ENCODE peak calls at places on chromosomes 13 and 19, in seven cellular contexts. W, F, Q, C, B, G and X are unnamed samples. For H3K4me1, the result is how much of the 10 kb centered on the place peaks cover.

GRCh38 chr13:24110011-24110410 is 50.5 kb upstream of the SPATA13 start:
- DNase-seq in Q (no peak), G (no peak), F (no peak), W (no peak), B (no peak), C (no peak), X (no peak)

GRCh38 chr13:111488466-111489132 is 168.2 kb downstream of the TEX29 start:
- DNase-seq in F (no peak), B (no peak), Q (no peak), G (peak), W (no peak), C (no peak), X (no peak)

GRCh38 chr19:36488816-36489138 is 584 bp downstream of the ZNF566 start:
- DNase-seq in Q (peak), B (no peak), F (no peak), C (no peak), W (no peak), G (no peak), X (no peak)

GRCh38 chr13:44662515-44662914 is 86.4 kb upstream of the TSC22D1 start:
- DNase-seq in C (no peak), B (no peak), W (no peak), F (no peak), G (no peak), Q (no peak), X (no peak)

GRCh38 chr13:22936228-22936627 is 244.6 kb upstream of the SGCG start:
- DNase-seq in F (no peak), G (no peak), W (no peak), B (no peak), Q (no peak), C (no peak), X (no peak)

GRCh38 chr13:51874651-51875050 is 12.9 kb downstream of the CCDC70 start:
- DNase-seq in Q (no peak), B (no peak), G (no peak), F (no peak), C (peak), W (no peak), X (no peak)

GRCh38 chr13:44046428-44046827 is 166.7 kb downstream of the LACC1 start:
- DNase-seq in C (no peak), G (no peak), W (no peak), Q (no peak), F (no peak), B (no peak), X (no peak)

GRCh38 chr19:10402441-10403038 is 802 bp downstream of the CDC37 start:
- DNase-seq in B (no peak), C (no peak), G (no peak), Q (peak), F (peak), W (no peak), X (no peak)

GRCh38 chr19:30512748-30513389 is 140.7 kb downstream of the ZNF536 start:
- DNase-seq in B (no peak), W (no peak), G (no peak), C (no peak), F (no peak), Q (no peak), X (no peak)

GRCh38 chr19:18294467-18294864 is 13.0 kb upstream of the JUND start:
- DNase-seq in G (no peak), B (peak), F (no peak), Q (no peak), W (no peak), C (no peak), X (no peak)

GRCh38 chr19:39599116-39599515 is 3.2 kb upstream of the LGALS13 start:
- DNase-seq in Q (no peak), B (no peak), G (no peak), C (no peak), F (no peak), W (no peak), X (no peak)

GRCh38 chr13:78060966-78061365 is 142.3 kb upstream of the EDNRB start:
- DNase-seq in B (no peak), C (no peak), F (no peak), G (no peak), W (no peak), Q (no peak), X (no peak)

GRCh38 chr19:49741210-49741844 is 21.8 kb downstream of the TSKS start:
- DNase-seq in C (no peak), G (no peak), W (no peak), F (no peak), Q (no peak), B (no peak), X (no peak)

GRCh38 chr13:108902557-108903155 is 273.2 kb downstream of the MYO16 start:
- DNase-seq in F (no peak), W (no peak), G (no peak), B (no peak), C (no peak), Q (no peak), X (no peak)

GRCh38 chr13:97226788-97227627 is 4.9 kb downstream of the MBNL2 start:
- DNase-seq in B (no peak), C (no peak), Q (no peak), W (no peak), F (peak), G (no peak), X (no peak)

GRCh38 chr19:41906271-41906670 is 22.0 kb downstream of the ERFL start:
- DNase-seq in C (no peak), B (no peak), F (no peak), G (no peak), W (no peak), Q (no peak), X (no peak)

GRCh38 chr19:7857727-7858701 is 16.2 kb downstream of the PRR36 start:
- DNase-seq in C (no peak), Q (no peak), B (no peak), W (no peak), F (peak), G (peak), X (no peak)

GRCh38 chr13:113846639-113847318 is 17.1 kb downstream of the GAS6 start:
- DNase-seq in B (peak), C (no peak), F (no peak), G (peak), Q (no peak), W (no peak), X (peak)

GRCh38 chr19:19538077-19538764 is at the start of gene CILP2:
- DNase-seq in F (no peak), G (peak), W (no peak), C (no peak), B (no peak), Q (no peak), X (peak)

GRCh38 chr13:42814868-42815267 is 33.5 kb downstream of the FAM216B start:
- DNase-seq in F (no peak), G (no peak), C (no peak), Q (no peak), W (no peak), B (no peak), X (no peak)

GRCh38 chr13:44435142-44435982 is 61.7 kb downstream of the SERP2 start:
- DNase-seq in W (peak), G (peak), C (peak), B (peak), Q (peak), F (peak), X (peak)

GRCh38 chr13:27349458-27349857 is 75.0 kb upstream of the GTF3A start:
- DNase-seq in F (no peak), B (no peak), Q (no peak), C (no peak), W (no peak), G (no peak), X (no peak)

GRCh38 chr13:44243198-44243852 is 130.3 kb upstream of the SERP2 start:
- DNase-seq in B (no peak), W (no peak), Q (peak), C (no peak), F (peak), G (no peak), X (no peak)

GRCh38 chr13:77779461-77780272 is 82.2 kb downstream of the SLAIN1 start:
- DNase-seq in F (peak), B (no peak), G (no peak), W (peak), C (no peak), Q (peak), X (no peak)

GRCh38 chr19:46946611-46947238 is 72.9 kb upstream of the NPAS1 start:
- DNase-seq in G (no peak), B (no peak), W (no peak), F (no peak), Q (no peak), C (no peak), X (no peak)

GRCh38 chr13:27006519-27007161 is 165.0 kb downstream of the USP12 start:
- DNase-seq in G (peak), F (no peak), B (peak), Q (no peak), C (no peak), W (no peak), X (peak)

GRCh38 chr13:39232401-39232980 is 194.2 kb downstream of the NHLRC3 start:
- DNase-seq in C (no peak), F (no peak), W (no peak), G (no peak), B (no peak), Q (no peak), X (no peak)

GRCh38 chr13:66402071-66402470 is 828.1 kb downstream of the PCDH9 start:
- DNase-seq in W (no peak), G (no peak), C (no peak), Q (no peak), F (no peak), B (no peak), X (no peak)

GRCh38 chr13:43874512-43875092 is 4.9 kb downstream of the CCDC122 start:
- DNase-seq in G (no peak), Q (no peak), W (no peak), F (no peak), C (no peak), B (no peak), X (no peak)

GRCh38 chr13:26529441-26529840 is 28.0 kb upstream of the WASF3 start:
- DNase-seq in B (no peak), Q (peak), C (no peak), G (no peak), W (peak), F (peak), X (no peak)

GRCh38 chr13:31350560-31350959 is 150.8 kb downstream of the B3GLCT start:
- DNase-seq in F (no peak), G (no peak), B (no peak), C (peak), Q (no peak), W (no peak), X (no peak)

GRCh38 chr13:27005976-27006518 is 165.6 kb downstream of the USP12 start:
- DNase-seq in G (no peak), C (no peak), Q (no peak), B (peak), F (no peak), W (no peak), X (no peak)

GRCh38 chr19:33777351-33777750 is 19.3 kb upstream of the KCTD15 start:
- DNase-seq in F (no peak), B (peak), Q (no peak), G (no peak), W (no peak), C (no peak), X (no peak)

GRCh38 chr13:64073203-64073602 is 2657.6 kb upstream of the PCDH20 start:
- DNase-seq in B (no peak), C (no peak), G (no peak), Q (no peak), W (no peak), F (no peak), X (no peak)

GRCh38 chr19:55283548-55284393 is at the start of gene BRSK1:
- DNase-seq in B (no peak), Q (peak), C (no peak), F (peak), G (no peak), W (no peak), X (no peak)

GRCh38 chr13:29369060-29369743 is 226.3 kb downstream of the SLC7A1 start:
- DNase-seq in Q (no peak), B (no peak), F (no peak), W (no peak), G (no peak), C (no peak), X (no peak)

GRCh38 chr13:33441015-33441414 is 155.5 kb upstream of the STARD13 start:
- DNase-seq in F (no peak), G (no peak), Q (no peak), B (no peak), W (peak), C (no peak), X (no peak)

GRCh38 chr13:113980489-113981064 is 6.7 kb upstream of the C13orf46 start:
- DNase-seq in F (peak), G (no peak), Q (no peak), C (no peak), W (no peak), B (peak), X (peak)

GRCh38 chr19:33799507-33799906 is 2.8 kb downstream of the KCTD15 start:
- DNase-seq in W (no peak), Q (no peak), G (no peak), F (no peak), B (no peak), C (no peak), X (no peak)

GRCh38 chr19:1843116-1843515 is 5.2 kb downstream of the REXO1 start:
- DNase-seq in B (no peak), F (no peak), Q (no peak), G (peak), W (no peak), C (no peak), X (no peak)
- H3K4me1 ChIP-seq in B (half or more), F (under half), Q (under half), G (half or more), W (under half), C (half or more), X (under half)

GRCh38 chr19:54262066-54262465 is 5.0 kb upstream of the LILRB5 start:
- DNase-seq in W (no peak), F (peak), G (no peak), Q (no peak), B (no peak), C (no peak), X (peak)
- TF ChIP-seq POLR2A in W (no peak), F (no peak), G (no peak), Q (no peak), B (no peak), C (no peak), X (no peak)

GRCh38 chr13:84648069-84648640 is 765.9 kb upstream of the SLITRK1 start:
- DNase-seq in F (no peak), G (no peak), W (no peak), Q (no peak), B (no peak), C (no peak), X (no peak)
- TF ChIP-seq CTCF in F (no peak), G (no peak), W (no peak), Q (no peak), B (no peak), C (no peak), X (no peak)

DNA sequence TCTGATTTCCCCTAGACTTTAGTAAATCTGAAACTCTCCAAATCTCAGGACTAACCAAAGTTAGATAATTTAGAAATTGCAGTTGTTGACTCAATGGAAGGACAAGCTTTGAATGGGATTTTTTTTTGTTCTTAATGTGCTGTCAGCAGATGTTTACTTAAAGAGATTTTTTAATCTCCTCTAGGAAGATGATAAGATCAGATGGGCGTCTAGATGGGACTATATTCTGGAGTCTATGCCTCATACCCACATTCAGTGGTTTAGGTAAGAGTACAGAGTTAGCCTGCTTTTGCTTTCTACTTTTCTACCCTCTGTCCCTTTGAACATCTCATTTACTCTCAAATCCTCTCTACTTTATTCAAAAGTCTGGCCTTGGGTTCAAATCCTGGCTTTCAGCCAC is 39.3 kb downstream of the TM9SF2 start:
- DNase-seq in Q (no peak), B (no peak), W (no peak), G (no peak), F (no peak), C (no peak), X (no peak)
- H3K4me1 ChIP-seq in Q (under half), B (under half), W (under half), G (under half), F (under half), C (under half), X (under half)